ENCODE peak calls at places on chromosomes 5 and 9, in seven cellular contexts. C, B, M, D, R, E and S are unnamed samples.

GRCh38 chr5:145471831-145472616 is 363.1 kb downstream of the PRELID2 start:
- DNase-seq in C (peak), B (no peak), M (no peak), D (no peak), R (no peak), E (no peak), S (no peak)

GRCh38 chr5:151570058-151570457 is 21.1 kb downstream of the FAT2 start:
- DNase-seq in C (no peak), B (no peak), M (no peak), D (no peak), R (no peak), E (no peak), S (peak)

GRCh38 chr5:72107874-72108199 is 562 bp downstream of the MAP1B start:
- DNase-seq in C (no peak), B (peak), M (no peak), D (peak), R (no peak), E (peak), S (no peak)

GRCh38 chr5:131387236-131387635 is 123.4 kb downstream of the CDC42SE2 start:
- DNase-seq in C (no peak), B (no peak), M (no peak), D (no peak), R (no peak), E (no peak), S (no peak)

GRCh38 chr5:126052791-126053190 is 370.4 kb upstream of the GRAMD2B start:
- DNase-seq in C (no peak), B (no peak), M (no peak), D (no peak), R (no peak), E (no peak), S (no peak)

GRCh38 chr5:68011259-68011760 is 204.2 kb upstream of the PIK3R1 start:
- DNase-seq in C (no peak), B (no peak), M (no peak), D (no peak), R (no peak), E (no peak), S (no peak)

GRCh38 chr5:78002690-78003089 is 226.6 kb upstream of the TBCA start:
- DNase-seq in C (no peak), B (no peak), M (no peak), D (no peak), R (no peak), E (no peak), S (no peak)

GRCh38 chr9:33919276-33919897 is 102.4 kb downstream of the UBE2R2 start:
- DNase-seq in C (no peak), B (no peak), M (no peak), D (no peak), R (no peak), E (no peak), S (no peak)

GRCh38 chr5:56050566-56051292 is 56.0 kb upstream of the IL6ST start:
- DNase-seq in C (no peak), B (no peak), M (no peak), D (no peak), R (no peak), E (no peak), S (no peak)

GRCh38 chr9:81430727-81431126 is 258.6 kb downstream of the TLE1 start:
- DNase-seq in C (peak), B (no peak), M (no peak), D (no peak), R (no peak), E (no peak), S (no peak)

GRCh38 chr5:95861221-95861857 is 38.8 kb upstream of the GLRX start:
- DNase-seq in C (peak), B (peak), M (no peak), D (no peak), R (peak), E (no peak), S (peak)

GRCh38 chr5:159582756-159583523 is 252.7 kb upstream of the IL12B start:
- DNase-seq in C (peak), B (peak), M (no peak), D (no peak), R (no peak), E (no peak), S (peak)

GRCh38 chr9:69980041-69980440 is 63.6 kb upstream of the MAMDC2 start:
- DNase-seq in C (peak), B (no peak), M (no peak), D (no peak), R (no peak), E (no peak), S (no peak)

GRCh38 chr9:137477778-137478612 is 18.9 kb upstream of the NSMF start:
- DNase-seq in C (no peak), B (no peak), M (no peak), D (no peak), R (no peak), E (no peak), S (no peak)

GRCh38 chr9:83598487-83598886 is 24.5 kb upstream of the IDNK start:
- DNase-seq in C (peak), B (no peak), M (no peak), D (no peak), R (peak), E (no peak), S (no peak)

GRCh38 chr9:19020886-19021285 is 12.1 kb downstream of the SAXO1 start:
- DNase-seq in C (no peak), B (no peak), M (no peak), D (no peak), R (no peak), E (no peak), S (no peak)

GRCh38 chr5:61277781-61278180 is 54.3 kb upstream of the ZSWIM6 start:
- DNase-seq in C (no peak), B (no peak), M (no peak), D (no peak), R (no peak), E (no peak), S (no peak)

GRCh38 chr5:50325237-50325832 is 115.8 kb downstream of the EMB start:
- DNase-seq in C (peak), B (no peak), M (no peak), D (peak), R (no peak), E (no peak), S (peak)

DNA sequence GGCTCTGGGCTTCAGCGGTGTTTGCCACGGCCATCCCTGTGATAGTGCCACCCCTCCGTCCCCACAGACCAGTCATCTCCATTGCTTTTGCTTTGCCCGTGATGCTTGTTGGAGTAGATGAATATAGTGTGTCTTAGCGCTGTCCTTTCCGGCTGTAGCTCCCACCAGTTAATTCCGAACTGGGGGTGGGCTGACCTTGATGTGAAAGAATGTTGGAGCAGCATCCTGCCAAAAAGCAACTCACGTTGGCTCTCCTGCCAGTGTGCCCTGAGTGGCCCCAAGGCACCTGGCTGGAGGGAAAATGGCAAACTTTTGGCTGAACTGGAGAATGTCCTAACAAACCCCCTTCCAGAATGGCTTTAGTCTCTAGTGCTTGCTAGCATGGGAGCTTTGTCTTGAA is 20.0 kb downstream of the CLTA start:
- DNase-seq in C (no peak), B (no peak), M (no peak), D (no peak), R (no peak), E (no peak), S (no peak)
- H3K27ac ChIP-seq in C (no peak), B (no peak), M (no peak), D (no peak), R (no peak), E (no peak), S (no peak)

GRCh38 chr5:150180241-150181027 is 9.4 kb upstream of the SLC6A7 start:
- DNase-seq in C (peak), B (no peak), M (no peak), D (no peak), R (no peak), E (no peak), S (no peak)
- H3K4me3 ChIP-seq in C (no peak), B (no peak), M (no peak), D (no peak), R (no peak), E (no peak), S (no peak)

DNA sequence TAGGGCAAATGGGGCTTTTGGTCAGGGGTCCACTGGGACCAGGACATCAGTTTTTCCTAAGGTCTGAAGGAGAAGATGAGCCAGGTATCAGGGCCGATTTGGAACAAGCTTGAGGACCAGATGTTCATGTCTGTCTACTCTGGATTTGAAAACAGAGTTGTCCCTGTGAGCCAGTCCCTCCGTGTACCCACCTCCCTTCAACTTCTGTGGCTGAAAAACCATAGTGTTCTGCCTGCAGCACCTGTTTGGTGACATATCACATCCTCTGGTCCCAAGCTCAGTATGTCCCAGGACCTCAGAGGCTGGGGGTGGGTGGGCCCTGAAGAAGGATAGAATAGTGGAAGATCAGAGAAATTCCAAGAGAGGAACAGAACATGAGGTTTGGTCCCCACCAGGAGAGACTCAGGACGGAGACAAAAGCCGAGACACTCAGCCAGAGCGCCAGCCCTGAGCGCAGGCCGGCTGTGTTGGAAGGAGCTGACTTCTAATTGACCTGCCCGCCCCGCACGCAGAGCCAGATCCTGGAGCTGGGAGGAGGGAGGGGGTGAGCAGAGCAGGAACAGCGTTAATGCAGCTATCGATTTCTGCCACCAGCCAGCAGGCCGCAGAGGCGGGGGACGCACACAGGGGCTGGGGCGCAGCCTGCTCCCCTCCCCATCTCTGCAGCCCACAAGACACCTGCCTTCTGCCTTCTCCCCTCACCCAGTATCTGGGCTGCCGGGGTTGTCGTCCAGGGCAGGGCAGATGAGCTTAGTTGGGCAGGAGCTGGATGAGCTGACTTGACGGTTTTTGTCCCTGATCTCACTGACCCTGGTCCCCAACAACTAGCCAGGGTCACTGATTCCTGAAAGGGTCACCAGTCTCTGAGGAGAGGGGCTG is 29.5 kb downstream of the CXXC5 start:
- DNase-seq in C (no peak), B (no peak), M (no peak), D (no peak), R (no peak), E (no peak), S (no peak)
- TF ChIP-seq CEBPB in C (no peak), B (no peak), M (no peak), D (no peak), R (no peak), E (no peak), S (no peak)

GRCh38 chr9:128340691-128341434 is 536 bp downstream of the SLC27A4 start:
- DNase-seq in C (no peak), B (peak), M (no peak), D (no peak), R (peak), E (peak), S (no peak)

GRCh38 chr9:128342971-128343680 is 2.8 kb downstream of the SLC27A4 start:
- DNase-seq in C (no peak), B (no peak), M (no peak), D (no peak), R (no peak), E (no peak), S (no peak)

GRCh38 chr9:128341435-128341849 is 1.1 kb downstream of the SLC27A4 start:
- DNase-seq in C (peak), B (peak), M (no peak), D (peak), R (peak), E (peak), S (peak)

GRCh38 chr9:128337972-128338371 is 2.4 kb upstream of the SLC27A4 start:
- DNase-seq in C (no peak), B (no peak), M (no peak), D (no peak), R (no peak), E (no peak), S (no peak)

DNA sequence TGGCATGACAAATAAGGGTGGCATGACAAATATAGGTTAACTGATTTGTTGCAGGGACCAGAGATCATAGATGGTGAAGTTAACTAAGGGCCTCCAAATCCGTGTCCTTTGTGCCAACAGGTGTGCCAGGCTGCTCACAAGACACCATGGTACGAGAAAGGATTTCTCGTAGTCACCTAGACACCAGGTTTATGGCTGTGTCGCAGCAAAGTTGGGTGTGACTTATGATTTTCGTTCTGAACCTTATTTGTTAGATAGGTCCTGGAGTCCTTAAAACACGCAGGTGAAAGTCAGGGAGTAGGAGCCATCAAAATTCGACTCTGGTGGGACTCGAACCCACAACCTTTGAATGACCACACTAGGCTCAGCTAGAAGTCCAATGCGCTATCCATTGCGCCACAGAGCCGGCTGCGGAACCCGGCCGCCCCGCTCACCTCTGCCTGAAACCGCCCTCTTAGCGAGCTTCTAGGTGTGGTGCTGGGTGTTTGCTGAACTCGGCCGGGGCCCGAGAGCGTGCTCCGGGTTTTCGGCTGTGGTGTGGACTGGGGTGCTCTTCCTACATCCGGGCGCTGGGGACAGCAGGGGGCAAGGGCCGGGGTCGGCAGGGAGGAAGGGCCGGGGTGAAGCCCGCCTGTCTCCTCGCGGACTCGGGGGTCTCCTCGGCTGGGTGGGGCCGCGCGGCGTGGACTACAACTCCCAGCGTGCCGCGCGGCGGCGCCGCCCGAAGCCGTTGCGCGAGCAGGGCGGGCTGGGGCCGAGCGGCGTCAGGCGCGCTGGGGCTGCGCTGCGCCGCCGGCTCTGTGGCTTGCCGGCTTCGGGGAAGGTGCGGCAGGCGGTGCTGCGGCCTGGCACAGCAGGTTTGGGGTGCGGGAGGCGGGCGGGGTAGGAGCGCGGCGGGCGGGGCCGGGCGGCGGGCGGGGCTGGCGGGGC is at the start of gene SLC27A4:
- DNase-seq in C (peak), B (peak), M (peak), D (peak), R (peak), E (peak), S (peak)
- H3K27ac ChIP-seq in C (peak), B (peak), M (peak), D (peak), R (peak), E (no peak), S (peak)

GRCh38 chr5:36153727-36154126 is 1.8 kb downstream of the SKP2 start:
- DNase-seq in C (no peak), B (no peak), M (no peak), D (no peak), R (peak), E (no peak), S (no peak)

GRCh38 chr5:36156124-36156601 is 4.3 kb downstream of the SKP2 start:
- DNase-seq in C (peak), B (no peak), M (no peak), D (no peak), R (no peak), E (no peak), S (no peak)

GRCh38 chr5:36153299-36153677 is 1.4 kb downstream of the SKP2 start:
- DNase-seq in C (no peak), B (no peak), M (no peak), D (no peak), R (no peak), E (no peak), S (no peak)

GRCh38 chr5:36156619-36157018 is 4.7 kb downstream of the SKP2 start:
- DNase-seq in C (peak), B (no peak), M (no peak), D (no peak), R (peak), E (no peak), S (no peak)

GRCh38 chr5:36155291-36155690 is 3.4 kb downstream of the SKP2 start:
- DNase-seq in C (no peak), B (no peak), M (no peak), D (no peak), R (no peak), E (no peak), S (no peak)
- H3K4me3 ChIP-seq in C (no peak), B (no peak), M (no peak), D (no peak), R (no peak), E (no peak), S (no peak)

GRCh38 chr9:121849554-121849953 is 198.1 kb downstream of the DAB2IP start:
- DNase-seq in C (no peak), B (no peak), M (no peak), D (no peak), R (no peak), E (no peak), S (no peak)

GRCh38 chr9:121850366-121850765 is 198.9 kb downstream of the DAB2IP start:
- DNase-seq in C (no peak), B (no peak), M (no peak), D (no peak), R (no peak), E (no peak), S (no peak)

GRCh38 chr9:121852241-121852640 is 200.8 kb downstream of the DAB2IP start:
- DNase-seq in C (no peak), B (no peak), M (no peak), D (no peak), R (no peak), E (no peak), S (no peak)

GRCh38 chr9:121852646-121853616 is 201.5 kb downstream of the DAB2IP start:
- DNase-seq in C (peak), B (no peak), M (no peak), D (no peak), R (no peak), E (no peak), S (no peak)

GRCh38 chr9:121851641-121852091 is 200.2 kb downstream of the DAB2IP start:
- DNase-seq in C (no peak), B (no peak), M (no peak), D (no peak), R (no peak), E (no peak), S (no peak)
- TF ChIP-seq CEBPB in C (no peak), B (no peak), M (no peak), D (no peak), R (no peak), E (no peak), S (no peak)

GRCh38 chr5:119302916-119303897 is 52.6 kb upstream of the TNFAIP8 start:
- DNase-seq in C (peak), B (peak), M (no peak), D (no peak), R (peak), E (no peak), S (no peak)
- H3K27ac ChIP-seq in C (peak), B (peak), M (no peak), D (peak), R (peak), E (no peak), S (no peak)